ENCODE peak calls at places on chromosomes 6 and 20, in five cellular contexts. Q, A, O, I and H are unnamed samples.

GRCh38 chr6:16322666-16323312 is 84.4 kb downstream of the GMPR start:
- DNase-seq in A (peak), O (peak), Q (no peak), I (peak), H (no peak)

GRCh38 chr20:17985388-17986018 is 16.7 kb downstream of the MGME1 start:
- DNase-seq in O (no peak), Q (no peak), A (no peak), I (no peak), H (no peak)

GRCh38 chr6:22147983-22148797 is 148.6 kb downstream of the PRL start:
- DNase-seq in Q (no peak), I (peak), O (no peak), A (peak), H (peak)

GRCh38 chr6:132763269-132763668 is 5.6 kb upstream of the VNN2 start:
- DNase-seq in O (no peak), A (no peak), I (peak), Q (no peak), H (no peak)

GRCh38 chr6:43733471-43734293 is 36.3 kb upstream of the VEGFA start:
- DNase-seq in O (no peak), Q (no peak), I (no peak), A (no peak), H (no peak)

GRCh38 chr6:110938176-110938575 is 20.3 kb upstream of the GTF3C6 start:
- DNase-seq in Q (no peak), O (no peak), I (no peak), A (no peak), H (no peak)

GRCh38 chr6:130076512-130076911 is 58.1 kb downstream of the L3MBTL3 start:
- DNase-seq in I (no peak), O (no peak), A (no peak), Q (no peak), H (no peak)

GRCh38 chr20:34515484-34516037 is 661 bp upstream of the DYNLRB1 start:
- DNase-seq in A (peak), O (peak), Q (no peak), I (peak), H (peak)

GRCh38 chr6:154732538-154732823 is 735 bp upstream of the SCAF8 start:
- DNase-seq in Q (no peak), O (no peak), A (no peak), I (no peak), H (no peak)

GRCh38 chr6:122845916-122846632 is 57.0 kb downstream of the SMPDL3A start:
- DNase-seq in Q (no peak), O (no peak), I (peak), A (no peak), H (no peak)

GRCh38 chr20:38159949-38160756 is 4.9 kb downstream of the TGM2 start:
- DNase-seq in O (no peak), I (no peak), A (no peak), Q (no peak), H (no peak)

GRCh38 chr6:109455161-109455501 is 441 bp downstream of the MICAL1 start:
- DNase-seq in A (no peak), Q (peak), O (no peak), I (peak), H (no peak)

GRCh38 chr20:15767636-15768369 is 805.4 kb downstream of the KIF16B start:
- DNase-seq in I (no peak), O (no peak), A (no peak), Q (no peak), H (no peak)

GRCh38 chr20:19817017-19817416 is 59.0 kb downstream of the RIN2 start:
- DNase-seq in I (peak), Q (no peak), A (no peak), O (no peak), H (no peak)